ENCODE peak calls at places on chromosome 16, in six cellular contexts. C, V, P, K, G and D are unnamed samples.
A peak's percentile ranks its signal among the peaks of the same experiment; 100 is the strongest.

GRCh38 chr16:354971-355441 is 2.5 kb upstream of the AXIN1 start:
- DNase-seq in K (no peak), V (no peak), P (no peak), C (no peak), G (no peak), D (no peak)

GRCh38 chr16:65621640-65622039 is 499.8 kb upstream of the CDH11 start:
- DNase-seq in C (no peak), K (no peak), G (no peak), V (no peak), P (no peak), D (no peak)

GRCh38 chr16:15583526-15583925 is 59.4 kb downstream of the MARF1 start:
- DNase-seq in K (no peak), P (no peak), G (no peak), V (no peak), C (no peak), D (no peak)

GRCh38 chr16:85687651-85688471 is 893 bp downstream of the GINS2 start:
- DNase-seq in V (no peak), K (no peak), G (no peak), P (no peak), C (no peak), D (no peak)

GRCh38 chr16:67504190-67505021 is 21.1 kb upstream of the AGRP start:
- DNase-seq in G (no peak), C (no peak), K (no peak), P (peak; percentile 50), V (no peak), D (no peak)

GRCh38 chr16:25796239-25796638 is 104.5 kb downstream of the HS3ST4 start:
- DNase-seq in C (no peak), P (no peak), G (no peak), K (no peak), V (no peak), D (no peak)

GRCh38 chr16:23303685-23304084 is 1.6 kb downstream of the SCNN1B start:
- DNase-seq in K (no peak), C (no peak), V (no peak), G (no peak), P (no peak), D (no peak)

GRCh38 chr16:82567203-82567602 is 59.6 kb upstream of the CDH13 start:
- DNase-seq in V (no peak), G (no peak), K (no peak), C (no peak), P (no peak), D (no peak)

GRCh38 chr16:46884513-46885293 is 541 bp downstream of the GPT2 start:
- DNase-seq in P (no peak), C (no peak), K (no peak), V (no peak), G (no peak), D (peak; percentile 25)

GRCh38 chr16:23679274-23679985 is 741 bp downstream of the PLK1 start:
- DNase-seq in V (peak; percentile 60), K (peak; percentile 42), C (no peak), P (peak; percentile 34), G (no peak), D (no peak)

GRCh38 chr16:66834746-66835145 is 4.0 kb upstream of the NAE1 start:
- DNase-seq in V (no peak), K (no peak), C (no peak), G (no peak), P (no peak), D (no peak)

GRCh38 chr16:49453983-49454382 is 80.4 kb downstream of the C16orf78 start:
- DNase-seq in G (no peak), K (no peak), P (no peak), C (no peak), V (no peak), D (no peak)

GRCh38 chr16:19123535-19124178 is 9.9 kb downstream of the ITPRIPL2 start:
- DNase-seq in P (no peak), G (no peak), C (peak; percentile 51), V (no peak), K (no peak), D (no peak)

GRCh38 chr16:69410285-69410990 is 14.0 kb upstream of the CYB5B start:
- DNase-seq in G (no peak), P (peak; percentile 93), K (peak; percentile 83), C (no peak), V (no peak), D (no peak)

GRCh38 chr16:379183-379960 is 2.4 kb downstream of the PGAP6 start:
- DNase-seq in P (no peak), V (peak; percentile 83), K (no peak), G (no peak), C (peak; percentile 93), D (no peak)

GRCh38 chr16:10729649-10730048 is 14.0 kb upstream of the NUBP1 start:
- DNase-seq in C (no peak), P (peak; percentile 75), K (peak; percentile 42), V (no peak), G (no peak), D (no peak)

GRCh38 chr16:85657996-85658395 is 30.8 kb downstream of the GINS2 start:
- DNase-seq in G (no peak), C (no peak), V (no peak), K (no peak), P (no peak), D (no peak)

GRCh38 chr16:17591655-17592405 is 121.1 kb upstream of the XYLT1 start:
- DNase-seq in P (no peak), G (no peak), C (no peak), V (no peak), K (no peak), D (no peak)

GRCh38 chr16:85412911-85413520 is 200.1 kb upstream of the GSE1 start:
- DNase-seq in K (no peak), G (no peak), C (no peak), P (no peak), V (no peak), D (peak; percentile 2)

GRCh38 chr16:86511317-86512161 is 1.2 kb downstream of the FOXF1 start:
- DNase-seq in C (no peak), K (no peak), V (no peak), P (no peak), G (no peak), D (no peak)

GRCh38 chr16:55464375-55464774 is 14.6 kb upstream of the MMP2 start:
- DNase-seq in K (no peak), V (no peak), P (no peak), G (no peak), C (no peak), D (no peak)

GRCh38 chr16:79451196-79451816 is 149.2 kb downstream of the MAF start:
- DNase-seq in K (no peak), C (no peak), V (no peak), G (no peak), P (no peak), D (no peak)

DNA sequence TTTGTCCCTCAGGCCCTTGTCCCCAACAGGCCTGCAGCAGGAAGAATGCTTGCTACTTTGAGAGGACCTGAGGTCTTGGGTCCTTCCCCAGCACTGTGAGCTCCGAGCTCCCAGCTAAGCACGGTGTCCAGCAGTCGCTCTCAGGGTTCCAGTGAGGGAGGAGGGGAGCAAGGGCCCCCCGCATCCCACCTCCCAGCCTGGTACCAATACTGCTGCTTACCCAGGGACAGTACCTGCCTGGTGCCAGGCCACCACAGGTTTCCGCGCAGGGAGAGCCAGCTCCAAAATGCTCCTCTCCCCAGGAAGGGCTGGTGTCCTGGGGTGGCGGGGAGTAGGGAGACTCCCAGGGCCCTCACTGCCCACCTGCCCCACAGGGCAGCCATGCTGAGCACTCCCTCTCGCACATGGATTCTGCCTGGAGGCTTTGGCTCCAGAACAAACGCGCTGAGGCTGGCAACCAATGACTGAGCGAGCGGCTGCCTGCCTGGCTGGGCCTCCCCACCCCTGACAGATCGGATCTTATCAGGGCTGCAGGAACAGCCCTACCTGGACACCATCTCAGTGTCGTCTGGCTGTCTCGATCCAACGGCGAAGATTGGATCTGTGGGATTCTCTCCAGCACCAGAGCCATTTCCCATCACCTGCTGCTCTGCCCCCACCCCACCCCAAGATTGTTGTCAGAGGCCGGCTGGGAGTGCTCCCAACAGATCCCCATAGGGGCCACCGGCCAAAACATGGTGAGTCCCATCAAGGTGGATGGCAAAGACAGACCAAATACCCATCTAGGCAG is 2.4 kb downstream of the DOK4 start:
- DNase-seq in G (no peak), P (no peak), K (no peak), C (peak; percentile 73), V (no peak), D (no peak)
- TF ChIP-seq CTCF in G (no peak), P (no peak), K (no peak), C (no peak), V (no peak), D (no peak)

GRCh38 chr16:88608076-88608475 is 30.3 kb upstream of the IL17C start:
- DNase-seq in G (no peak), V (no peak), K (no peak), P (no peak), C (no peak), D (no peak)

GRCh38 chr16:88613293-88613692 is 25.1 kb upstream of the IL17C start:
- DNase-seq in C (no peak), K (no peak), V (no peak), G (no peak), P (no peak), D (no peak)

GRCh38 chr16:88611220-88611821 is 27.1 kb upstream of the IL17C start:
- DNase-seq in V (peak; percentile 68), C (no peak), P (no peak), G (no peak), K (no peak), D (peak; percentile 56)

GRCh38 chr16:88606146-88606757 is 32.1 kb upstream of the IL17C start:
- DNase-seq in K (no peak), G (no peak), V (no peak), C (no peak), P (no peak), D (no peak)

DNA sequence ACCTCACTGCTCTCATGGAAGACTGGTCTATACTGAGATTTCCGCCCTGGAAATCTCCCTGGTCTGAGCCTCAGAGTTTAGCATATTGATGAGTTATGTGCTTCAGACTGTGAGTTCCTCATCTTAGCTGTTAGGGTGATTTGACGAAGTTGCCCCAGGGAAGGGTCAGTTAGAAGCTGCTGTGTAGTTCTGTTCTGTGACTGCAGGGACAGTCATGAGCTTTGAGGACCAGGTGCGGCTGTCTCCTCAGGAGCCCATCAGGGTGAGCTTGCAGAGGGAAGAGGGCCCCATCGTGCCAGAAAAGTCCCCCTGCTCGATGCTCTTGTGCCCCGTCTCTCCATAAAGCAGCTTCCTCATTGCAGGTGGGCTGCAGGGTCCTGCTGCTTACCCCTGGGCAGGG is 28.3 kb upstream of the IL17C start:
- DNase-seq in P (no peak), V (peak; percentile 34), G (no peak), C (no peak), K (no peak), D (no peak)
- TF ChIP-seq CTCF in P (peak; percentile 7), V (no peak), G (peak; percentile 24), C (no peak), K (peak; percentile 1), D (no peak)

GRCh38 chr16:57299009-57299718 is 14.7 kb upstream of the PLLP start:
- DNase-seq in G (peak; percentile 20), P (peak; percentile 78), K (no peak), C (peak; percentile 40), V (peak; percentile 50), D (no peak)
- TF ChIP-seq CTCF in G (peak; percentile 31), P (peak; percentile 21), K (peak; percentile 27), C (no peak), V (no peak), D (no peak)

GRCh38 chr16:88672776-88673175 is 9.9 kb upstream of the MVD start:
- DNase-seq in C (no peak), P (no peak), V (peak; percentile 80), K (no peak), G (no peak), D (peak; percentile 59)
- TF ChIP-seq CTCF in C (no peak), P (peak; percentile 12), V (no peak), K (peak; percentile 30), G (peak; percentile 27), D (peak; percentile 30)

GRCh38 chr16:70715113-70715711 is 29.4 kb upstream of the MTSS2 start:
- DNase-seq in G (peak; percentile 92), P (peak; percentile 97), V (no peak), C (peak; percentile 41), K (peak; percentile 95), D (no peak)
- TF ChIP-seq CTCF in G (peak; percentile 20), P (no peak), V (no peak), C (no peak), K (peak; percentile 7), D (no peak)